ENCODE peak calls at places on chromosomes 6 and 20, in six cellular contexts. O, H, G, J, F and S are unnamed samples.

GRCh38 chr6:41545174-41545702 is 943 bp upstream of the FOXP4 start:
- DNase-seq in G (no peak), H (no peak), O (no peak), F (no peak), J (no peak), S (no peak)

GRCh38 chr6:32117461-32117860 is 8.3 kb upstream of the TNXB start:
- DNase-seq in J (no peak), O (no peak), H (no peak), G (no peak), F (no peak), S (no peak)

GRCh38 chr6:140669321-140669720 is 1294.9 kb upstream of the CITED2 start:
- DNase-seq in J (no peak), O (no peak), H (peak; percentile 20), F (no peak), G (no peak), S (peak; percentile 16)

GRCh38 chr6:11969092-11969491 is 43.0 kb upstream of the HIVEP1 start:
- DNase-seq in H (peak; percentile 47), F (peak; percentile 7), O (no peak), G (no peak), J (no peak), S (peak; percentile 91)

GRCh38 chr6:107665386-107665785 is 158.7 kb downstream of the SCML4 start:
- DNase-seq in F (no peak), O (no peak), H (no peak), G (no peak), J (no peak), S (peak; percentile 60)

GRCh38 chr6:159701413-159701999 is 8.5 kb upstream of the SOD2 start:
- DNase-seq in H (peak; percentile 37), O (no peak), F (peak; percentile 82), J (peak; percentile 61), G (no peak), S (peak; percentile 82)

GRCh38 chr6:138013949-138014348 is 93.3 kb downstream of the PERP start:
- DNase-seq in H (no peak), F (no peak), J (no peak), G (no peak), O (no peak), S (no peak)

GRCh38 chr6:110355727-110356126 is 2.4 kb downstream of the METTL24 start:
- DNase-seq in G (no peak), F (no peak), H (no peak), J (no peak), O (no peak), S (no peak)

GRCh38 chr6:143015300-143015706 is 45.4 kb upstream of the AIG1 start:
- DNase-seq in J (no peak), H (no peak), F (no peak), G (no peak), O (no peak), S (peak; percentile 30)

GRCh38 chr6:83188501-83188900 is 4.6 kb downstream of the PGM3 start:
- DNase-seq in F (no peak), O (no peak), H (no peak), J (no peak), G (no peak), S (no peak)

GRCh38 chr20:60074276-60074675 is 116.1 kb downstream of the CDH26 start:
- DNase-seq in O (no peak), H (no peak), J (no peak), F (no peak), G (no peak), S (no peak)

GRCh38 chr20:6718660-6719059 is 48.8 kb upstream of the BMP2 start:
- DNase-seq in F (no peak), G (no peak), O (no peak), H (no peak), J (peak; percentile 39), S (no peak)

GRCh38 chr6:126535138-126535537 is 195.2 kb downstream of the CENPW start:
- DNase-seq in J (no peak), G (no peak), F (no peak), H (no peak), O (no peak), S (no peak)

GRCh38 chr20:20677186-20677585 is 35.3 kb downstream of the RALGAPA2 start:
- DNase-seq in H (no peak), J (no peak), G (no peak), O (no peak), F (no peak), S (peak; percentile 29)

GRCh38 chr6:56851104-56851503 is 103.8 kb upstream of the BEND6 start:
- DNase-seq in G (no peak), H (peak; percentile 33), J (no peak), O (no peak), F (peak; percentile 74), S (no peak)

GRCh38 chr6:30238178-30238795 is 25.1 kb upstream of the TRIM26 start:
- DNase-seq in O (no peak), G (no peak), J (peak; percentile 50), F (no peak), H (peak; percentile 34), S (peak; percentile 45)

GRCh38 chr6:36545767-36546663 is 1.3 kb downstream of the STK38 start:
- DNase-seq in O (no peak), J (no peak), G (no peak), F (peak; percentile 10), H (peak; percentile 7), S (peak; percentile 44)

GRCh38 chr6:142935553-142936517 is 9.1 kb downstream of the HIVEP2 start:
- DNase-seq in O (no peak), F (no peak), H (no peak), J (no peak), G (no peak), S (no peak)

GRCh38 chr6:29831776-29832175 is 4.2 kb downstream of the HLA-G start:
- DNase-seq in O (no peak), H (no peak), G (no peak), F (no peak), J (no peak), S (no peak)

GRCh38 chr6:118786696-118787453 is 107.1 kb upstream of the ASF1A start:
- DNase-seq in O (no peak), F (no peak), H (no peak), G (no peak), J (no peak), S (no peak)

GRCh38 chr20:33789109-33789857 is 21.9 kb upstream of the CHMP4B start:
- DNase-seq in O (peak; percentile 74), J (peak; percentile 96), F (peak; percentile 93), H (peak; percentile 87), G (peak; percentile 82), S (peak; percentile 95)

GRCh38 chr20:5848711-5849505 is 98.7 kb downstream of the SHLD1 start:
- DNase-seq in G (no peak), J (no peak), O (no peak), F (peak; percentile 30), H (no peak), S (peak; percentile 75)

GRCh38 chr20:61877776-61878477 is 187.8 kb downstream of the TAF4 start:
- DNase-seq in O (no peak), G (no peak), F (no peak), J (no peak), H (no peak), S (no peak)
- H3K4me3 ChIP-seq in O (no peak overlapping the region), G (no peak overlapping the region), F (no peak overlapping the region), J (no peak overlapping the region), H (no peak overlapping the region), S (no peak overlapping the region)

DNA sequence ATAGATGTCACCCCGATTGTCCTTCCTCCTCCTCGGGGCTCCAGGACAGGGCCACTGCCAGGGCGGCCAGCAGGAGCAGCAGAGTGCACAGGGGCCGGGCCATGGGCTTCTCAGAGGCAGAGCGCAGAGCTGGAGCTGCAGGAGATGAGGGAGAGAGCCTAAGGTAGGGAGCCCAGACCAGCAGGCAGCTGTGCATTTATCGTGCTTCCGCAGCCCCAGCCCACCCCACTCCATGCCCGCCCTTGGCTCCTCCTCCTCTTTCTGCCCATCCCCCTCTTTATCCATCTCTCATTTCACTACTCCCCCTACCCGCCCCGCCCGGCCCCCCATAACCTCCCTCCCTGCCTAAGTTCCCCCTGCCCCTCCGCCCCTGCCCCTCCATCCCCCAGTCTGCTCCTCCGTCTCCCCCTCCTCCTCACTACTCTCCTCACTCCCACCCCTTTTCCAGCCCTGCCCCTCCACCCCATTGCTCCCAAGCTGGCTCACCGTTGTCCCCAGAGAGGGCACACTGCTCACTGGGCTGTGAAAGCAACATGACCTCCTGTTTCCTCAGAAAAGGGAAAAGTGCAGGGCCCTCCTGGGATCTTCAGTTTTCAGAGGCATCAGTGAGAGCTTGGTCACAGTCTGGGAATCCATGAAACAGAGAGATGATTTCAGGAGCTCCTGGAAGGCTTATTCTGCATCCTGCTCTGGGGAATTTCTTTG is 25.5 kb upstream of the CST1 start:
- DNase-seq in O (no peak), G (no peak), J (no peak), F (no peak), H (no peak), S (peak; percentile 22)
- TF ChIP-seq CTCF in O (no peak), G (no peak), J (no peak), F (no peak), H (peak; percentile 40), S (no peak)

DNA sequence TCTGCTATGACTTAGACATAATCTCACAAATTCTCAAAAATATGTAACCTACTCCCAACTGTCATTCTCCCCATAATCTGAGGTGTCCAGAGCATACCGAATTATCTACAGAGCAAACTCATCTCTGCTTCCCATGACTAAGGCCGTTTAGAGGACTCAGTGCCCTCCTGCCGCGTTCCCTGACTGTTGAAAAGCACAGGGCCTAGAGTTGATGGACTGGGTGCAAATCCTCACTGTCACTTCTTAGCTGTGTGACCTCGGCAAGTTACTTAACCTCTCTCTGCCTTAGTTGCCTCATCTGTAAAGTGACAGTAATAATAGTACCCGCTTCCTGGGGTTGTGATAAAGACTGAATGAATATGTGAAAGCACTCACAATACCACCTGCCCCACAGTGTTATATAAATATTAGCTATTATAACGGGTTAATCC is 4.7 kb upstream of the TUBB2A start:
- DNase-seq in F (no peak), O (no peak), J (peak; percentile 76), G (no peak), H (no peak), S (peak; percentile 33)
- H3K4me3 ChIP-seq in F (peak overlapping the region; percentile 77), O (peak overlapping the region; percentile 70), J (peak overlapping the region; percentile 65), G (peak overlapping the region; percentile 72), H (no peak overlapping the region), S (no peak overlapping the region)

GRCh38 chr20:45963059-45964011 is 8.7 kb downstream of the ZNF335 start:
- DNase-seq in F (no peak), O (peak; percentile 58), G (peak; percentile 43), J (peak; percentile 68), H (peak; percentile 12), S (peak; percentile 56)
- TF ChIP-seq CTCF in F (no peak), O (peak; percentile 33), G (peak; percentile 24), J (peak; percentile 40), H (peak; percentile 49), S (no peak)

DNA sequence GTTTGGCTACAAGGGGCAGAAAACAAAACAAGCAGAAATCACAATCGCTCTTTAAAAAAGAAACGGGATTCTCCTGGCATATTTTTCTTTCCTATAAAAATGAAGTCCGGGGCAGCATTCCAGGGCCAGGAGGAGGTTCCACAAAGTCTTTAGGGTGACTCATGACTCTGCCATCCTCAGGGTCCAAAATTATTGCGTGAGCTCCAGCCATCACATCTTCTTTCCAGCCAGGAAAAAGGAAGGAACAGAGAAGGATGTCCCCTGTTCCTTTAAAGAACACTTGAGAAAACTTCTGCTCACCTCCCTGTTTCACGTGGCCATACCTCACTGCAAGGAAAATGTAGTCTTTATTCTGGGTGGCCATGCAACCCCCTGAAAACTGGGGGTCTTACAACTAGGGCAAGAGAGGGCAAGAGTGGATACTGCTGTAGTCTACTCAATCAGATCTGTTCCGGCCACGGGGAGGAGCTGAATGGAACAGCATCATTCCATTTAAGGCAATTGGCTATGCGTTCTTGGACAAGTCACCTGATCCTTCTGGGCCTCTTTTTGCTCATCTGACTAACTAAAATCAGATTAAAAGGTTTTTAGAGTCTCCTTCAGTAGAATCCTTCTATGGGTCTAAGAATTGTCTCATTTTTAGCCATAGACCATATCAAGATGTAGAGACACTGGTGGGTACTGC is 49.4 kb downstream of the CTCFL start:
- DNase-seq in J (no peak), H (no peak), F (no peak), G (no peak), O (no peak), S (no peak)
- H3K4me3 ChIP-seq in J (no peak overlapping the region), H (no peak overlapping the region), F (no peak overlapping the region), G (no peak overlapping the region), O (no peak overlapping the region), S (no peak overlapping the region)